ENCODE peak calls at places on chromosomes 3 and 15, in nine cellular contexts. One of them, this sample, is unnamed.

GRCh38 chr3:56929809-56930615 is 128.3 kb upstream of the ARHGEF3 start:
- DNase-seq in DND-41: no peak
- DNase-seq in CD4-positive, alpha-beta T cell: no peak
- DNase-seq in RWPE1: no peak
- DNase-seq in fibroblast of pulmonary artery: no peak
- DNase-seq in A549: no peak
- DNase-seq in Caco-2: no peak
- DNase-seq in tibial nerve: no peak
- DNase-seq in epithelial cell of proximal tubule: no peak
- DNase-seq in this sample: no peak

GRCh38 chr3:14463330-14464216 is 61.2 kb downstream of the SLC6A6 start:
- DNase-seq in Caco-2: no peak
- DNase-seq in tibial nerve: no peak
- DNase-seq in epithelial cell of proximal tubule: no peak
- DNase-seq in A549: no peak
- DNase-seq in CD4-positive, alpha-beta T cell: no peak
- DNase-seq in DND-41: no peak
- DNase-seq in fibroblast of pulmonary artery: no peak
- DNase-seq in RWPE1: no peak
- DNase-seq in this sample: no peak

GRCh38 chr3:42685363-42685881 is at the start of gene KLHL40:
- DNase-seq in epithelial cell of proximal tubule: no peak
- DNase-seq in CD4-positive, alpha-beta T cell: no peak
- DNase-seq in A549: no peak
- DNase-seq in fibroblast of pulmonary artery: no peak
- DNase-seq in RWPE1: no peak
- DNase-seq in tibial nerve: no peak
- DNase-seq in DND-41: no peak
- DNase-seq in Caco-2: peak; percentile 14
- DNase-seq in this sample: no peak

GRCh38 chr3:113495035-113495434 is 19.9 kb downstream of the SPICE1 start:
- DNase-seq in epithelial cell of proximal tubule: no peak
- DNase-seq in A549: no peak
- DNase-seq in CD4-positive, alpha-beta T cell: peak; percentile 21
- DNase-seq in RWPE1: peak; percentile 30
- DNase-seq in tibial nerve: no peak
- DNase-seq in DND-41: peak; percentile 40
- DNase-seq in Caco-2: peak; percentile 42
- DNase-seq in fibroblast of pulmonary artery: peak; percentile 53
- DNase-seq in this sample: no peak

GRCh38 chr3:195558602-195559001 is 15.5 kb upstream of the PPP1R2 start:
- DNase-seq in Caco-2: peak; percentile 71
- DNase-seq in A549: no peak
- DNase-seq in epithelial cell of proximal tubule: no peak
- DNase-seq in CD4-positive, alpha-beta T cell: no peak
- DNase-seq in DND-41: peak; percentile 28
- DNase-seq in fibroblast of pulmonary artery: peak; percentile 69
- DNase-seq in RWPE1: no peak
- DNase-seq in tibial nerve: no peak
- DNase-seq in this sample: no peak

GRCh38 chr3:132386259-132386658 is 31.0 kb upstream of the DNAJC13 start:
- DNase-seq in Caco-2: no peak
- DNase-seq in fibroblast of pulmonary artery: no peak
- DNase-seq in A549: no peak
- DNase-seq in DND-41: no peak
- DNase-seq in CD4-positive, alpha-beta T cell: no peak
- DNase-seq in epithelial cell of proximal tubule: no peak
- DNase-seq in tibial nerve: no peak
- DNase-seq in RWPE1: no peak
- DNase-seq in this sample: no peak

GRCh38 chr15:48616216-48616615 is 29.3 kb downstream of the FBN1 start:
- DNase-seq in tibial nerve: no peak
- DNase-seq in CD4-positive, alpha-beta T cell: no peak
- DNase-seq in epithelial cell of proximal tubule: no peak
- DNase-seq in DND-41: no peak
- DNase-seq in Caco-2: no peak
- DNase-seq in RWPE1: no peak
- DNase-seq in A549: no peak
- DNase-seq in fibroblast of pulmonary artery: no peak
- DNase-seq in this sample: no peak

GRCh38 chr15:68524753-68525584 is 53.8 kb upstream of the CORO2B start:
- DNase-seq in fibroblast of pulmonary artery: peak; percentile 75
- DNase-seq in DND-41: no peak
- DNase-seq in CD4-positive, alpha-beta T cell: no peak
- DNase-seq in Caco-2: no peak
- DNase-seq in RWPE1: no peak
- DNase-seq in A549: no peak
- DNase-seq in tibial nerve: no peak
- DNase-seq in epithelial cell of proximal tubule: no peak
- DNase-seq in this sample: peak; percentile 53

GRCh38 chr15:31574761-31575160 is 248.1 kb downstream of the KLF13 start:
- DNase-seq in A549: no peak
- DNase-seq in tibial nerve: no peak
- DNase-seq in CD4-positive, alpha-beta T cell: no peak
- DNase-seq in RWPE1: no peak
- DNase-seq in fibroblast of pulmonary artery: no peak
- DNase-seq in DND-41: no peak
- DNase-seq in epithelial cell of proximal tubule: no peak
- DNase-seq in Caco-2: no peak
- DNase-seq in this sample: no peak

GRCh38 chr15:31569836-31570235 is 243.2 kb downstream of the KLF13 start:
- DNase-seq in CD4-positive, alpha-beta T cell: no peak
- DNase-seq in DND-41: no peak
- DNase-seq in Caco-2: no peak
- DNase-seq in A549: no peak
- DNase-seq in RWPE1: no peak
- DNase-seq in epithelial cell of proximal tubule: no peak
- DNase-seq in tibial nerve: no peak
- DNase-seq in fibroblast of pulmonary artery: no peak
- DNase-seq in this sample: no peak

GRCh38 chr15:31573759-31574158 is 247.1 kb downstream of the KLF13 start:
- DNase-seq in fibroblast of pulmonary artery: no peak
- DNase-seq in Caco-2: no peak
- DNase-seq in RWPE1: no peak
- DNase-seq in tibial nerve: no peak
- DNase-seq in epithelial cell of proximal tubule: no peak
- DNase-seq in A549: no peak
- DNase-seq in DND-41: no peak
- DNase-seq in CD4-positive, alpha-beta T cell: no peak
- DNase-seq in this sample: no peak

GRCh38 chr15:31570591-31570990 is 244.0 kb downstream of the KLF13 start:
- DNase-seq in tibial nerve: no peak
- DNase-seq in Caco-2: no peak
- DNase-seq in fibroblast of pulmonary artery: no peak
- DNase-seq in CD4-positive, alpha-beta T cell: no peak
- DNase-seq in A549: no peak
- DNase-seq in DND-41: no peak
- DNase-seq in RWPE1: no peak
- DNase-seq in epithelial cell of proximal tubule: no peak
- DNase-seq in this sample: no peak

DNA sequence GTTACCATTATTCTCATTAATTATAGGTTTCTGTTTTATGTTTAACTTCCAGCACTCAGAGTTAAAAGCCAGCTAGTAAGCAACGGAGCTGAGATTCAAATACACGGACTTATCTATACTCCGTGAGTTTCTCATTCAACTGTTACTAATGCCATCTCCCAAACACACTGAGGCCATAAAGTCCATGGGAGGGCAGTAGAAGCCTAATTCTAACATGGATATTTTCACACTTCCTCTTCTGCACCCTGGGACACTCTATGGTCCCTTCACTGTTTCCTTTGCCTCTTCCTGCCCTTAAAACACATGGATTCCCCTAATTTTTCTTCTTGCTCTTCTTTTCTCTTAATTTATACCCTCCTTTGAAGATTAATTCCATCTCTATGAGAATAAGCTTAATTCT is 245.0 kb downstream of the KLF13 start:
- DNase-seq in RWPE1: peak; percentile 55
- DNase-seq in CD4-positive, alpha-beta T cell: no peak
- DNase-seq in A549: no peak
- DNase-seq in Caco-2: no peak
- DNase-seq in epithelial cell of proximal tubule: no peak
- DNase-seq in fibroblast of pulmonary artery: no peak
- DNase-seq in DND-41: no peak
- DNase-seq in tibial nerve: no peak
- DNase-seq in this sample: no peak
- TF ChIP-seq CTCF in RWPE1: no peak
- TF ChIP-seq CTCF in CD4-positive, alpha-beta T cell: no peak
- TF ChIP-seq CTCF in A549: peak; percentile 43
- TF ChIP-seq CTCF in Caco-2: no peak
- TF ChIP-seq CTCF in epithelial cell of proximal tubule: peak; percentile 23
- TF ChIP-seq CTCF in fibroblast of pulmonary artery: no peak
- TF ChIP-seq CTCF in DND-41: peak; percentile 23
- TF ChIP-seq CTCF in tibial nerve: no peak
- TF ChIP-seq CTCF in this sample: peak; percentile 38

GRCh38 chr3:141242722-141243092 is 11.1 kb downstream of the PXYLP1 start:
- DNase-seq in Caco-2: no peak
- DNase-seq in RWPE1: no peak
- DNase-seq in A549: no peak
- DNase-seq in tibial nerve: no peak
- DNase-seq in CD4-positive, alpha-beta T cell: no peak
- DNase-seq in DND-41: no peak
- DNase-seq in epithelial cell of proximal tubule: no peak
- DNase-seq in fibroblast of pulmonary artery: no peak
- DNase-seq in this sample: no peak
- TF ChIP-seq CTCF in Caco-2: no peak
- TF ChIP-seq CTCF in RWPE1: no peak
- TF ChIP-seq CTCF in A549: no peak
- TF ChIP-seq CTCF in tibial nerve: no peak
- TF ChIP-seq CTCF in CD4-positive, alpha-beta T cell: no peak
- TF ChIP-seq CTCF in DND-41: no peak
- TF ChIP-seq CTCF in epithelial cell of proximal tubule: no peak
- TF ChIP-seq CTCF in fibroblast of pulmonary artery: no peak
- TF ChIP-seq CTCF in this sample: no peak

GRCh38 chr15:64993290-64993689 is 3.6 kb upstream of the SPG21 start:
- DNase-seq in RWPE1: no peak
- DNase-seq in fibroblast of pulmonary artery: no peak
- DNase-seq in tibial nerve: no peak
- DNase-seq in CD4-positive, alpha-beta T cell: no peak
- DNase-seq in A549: no peak
- DNase-seq in DND-41: no peak
- DNase-seq in epithelial cell of proximal tubule: no peak
- DNase-seq in Caco-2: no peak
- DNase-seq in this sample: no peak

GRCh38 chr15:64987136-64987535 is 2.6 kb downstream of the SPG21 start:
- DNase-seq in DND-41: no peak
- DNase-seq in fibroblast of pulmonary artery: no peak
- DNase-seq in A549: no peak
- DNase-seq in CD4-positive, alpha-beta T cell: no peak
- DNase-seq in Caco-2: no peak
- DNase-seq in RWPE1: no peak
- DNase-seq in tibial nerve: no peak
- DNase-seq in epithelial cell of proximal tubule: no peak
- DNase-seq in this sample: no peak

GRCh38 chr15:64991536-64992135 is 1.9 kb upstream of the SPG21 start:
- DNase-seq in Caco-2: no peak
- DNase-seq in RWPE1: no peak
- DNase-seq in tibial nerve: no peak
- DNase-seq in A549: no peak
- DNase-seq in fibroblast of pulmonary artery: no peak
- DNase-seq in epithelial cell of proximal tubule: no peak
- DNase-seq in CD4-positive, alpha-beta T cell: no peak
- DNase-seq in DND-41: no peak
- DNase-seq in this sample: no peak

GRCh38 chr15:64989331-64990167 is at the start of gene SPG21:
- DNase-seq in Caco-2: peak; percentile 93
- DNase-seq in CD4-positive, alpha-beta T cell: peak; percentile 80
- DNase-seq in tibial nerve: peak; percentile 76
- DNase-seq in A549: peak; percentile 97
- DNase-seq in DND-41: peak; percentile 84
- DNase-seq in RWPE1: peak; percentile 97
- DNase-seq in fibroblast of pulmonary artery: peak; percentile 96
- DNase-seq in epithelial cell of proximal tubule: no peak
- DNase-seq in this sample: peak; percentile 81

DNA sequence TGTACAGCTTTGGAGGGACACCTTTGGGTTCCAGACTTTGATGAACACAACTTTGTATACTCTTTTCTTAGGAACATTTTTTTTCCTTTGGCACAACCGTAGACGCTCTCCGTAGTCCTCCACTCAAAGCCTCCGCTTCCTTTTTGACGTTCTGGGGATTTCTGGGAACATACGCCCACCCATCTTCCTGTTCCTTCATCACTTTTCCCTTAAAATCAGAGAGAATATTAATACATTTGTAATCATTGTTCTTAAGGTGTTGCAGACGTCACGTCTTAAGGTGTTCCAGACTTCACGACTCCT is 405 bp upstream of the SPG21 start:
- DNase-seq in Caco-2: no peak
- DNase-seq in DND-41: no peak
- DNase-seq in fibroblast of pulmonary artery: no peak
- DNase-seq in tibial nerve: no peak
- DNase-seq in CD4-positive, alpha-beta T cell: no peak
- DNase-seq in RWPE1: no peak
- DNase-seq in epithelial cell of proximal tubule: no peak
- DNase-seq in A549: peak; percentile 27
- DNase-seq in this sample: no peak
- TF ChIP-seq CTCF in Caco-2: no peak
- TF ChIP-seq CTCF in DND-41: no peak
- TF ChIP-seq CTCF in fibroblast of pulmonary artery: no peak
- TF ChIP-seq CTCF in tibial nerve: no peak
- TF ChIP-seq CTCF in CD4-positive, alpha-beta T cell: no peak
- TF ChIP-seq CTCF in RWPE1: no peak
- TF ChIP-seq CTCF in epithelial cell of proximal tubule: no peak
- TF ChIP-seq CTCF in A549: no peak
- TF ChIP-seq CTCF in this sample: no peak

GRCh38 chr3:65330072-65330471 is 642.3 kb upstream of the ADAMTS9 start:
- DNase-seq in Caco-2: no peak
- DNase-seq in RWPE1: no peak
- DNase-seq in epithelial cell of proximal tubule: no peak
- DNase-seq in tibial nerve: no peak
- DNase-seq in A549: no peak
- DNase-seq in fibroblast of pulmonary artery: peak; percentile 24
- DNase-seq in CD4-positive, alpha-beta T cell: no peak
- DNase-seq in DND-41: no peak
- DNase-seq in this sample: no peak

GRCh38 chr3:65335587-65335986 is 647.8 kb upstream of the ADAMTS9 start:
- DNase-seq in RWPE1: no peak
- DNase-seq in fibroblast of pulmonary artery: no peak
- DNase-seq in A549: no peak
- DNase-seq in tibial nerve: no peak
- DNase-seq in CD4-positive, alpha-beta T cell: no peak
- DNase-seq in Caco-2: no peak
- DNase-seq in DND-41: no peak
- DNase-seq in epithelial cell of proximal tubule: no peak
- DNase-seq in this sample: no peak

GRCh38 chr3:65331730-65332129 is 643.9 kb upstream of the ADAMTS9 start:
- DNase-seq in Caco-2: no peak
- DNase-seq in fibroblast of pulmonary artery: no peak
- DNase-seq in epithelial cell of proximal tubule: no peak
- DNase-seq in CD4-positive, alpha-beta T cell: no peak
- DNase-seq in DND-41: no peak
- DNase-seq in RWPE1: no peak
- DNase-seq in tibial nerve: no peak
- DNase-seq in A549: no peak
- DNase-seq in this sample: no peak

GRCh38 chr3:65338571-65338970 is 650.8 kb upstream of the ADAMTS9 start:
- DNase-seq in RWPE1: no peak
- DNase-seq in DND-41: no peak
- DNase-seq in A549: no peak
- DNase-seq in Caco-2: no peak
- DNase-seq in epithelial cell of proximal tubule: peak; percentile 81
- DNase-seq in fibroblast of pulmonary artery: no peak
- DNase-seq in tibial nerve: no peak
- DNase-seq in CD4-positive, alpha-beta T cell: no peak
- DNase-seq in this sample: no peak

DNA sequence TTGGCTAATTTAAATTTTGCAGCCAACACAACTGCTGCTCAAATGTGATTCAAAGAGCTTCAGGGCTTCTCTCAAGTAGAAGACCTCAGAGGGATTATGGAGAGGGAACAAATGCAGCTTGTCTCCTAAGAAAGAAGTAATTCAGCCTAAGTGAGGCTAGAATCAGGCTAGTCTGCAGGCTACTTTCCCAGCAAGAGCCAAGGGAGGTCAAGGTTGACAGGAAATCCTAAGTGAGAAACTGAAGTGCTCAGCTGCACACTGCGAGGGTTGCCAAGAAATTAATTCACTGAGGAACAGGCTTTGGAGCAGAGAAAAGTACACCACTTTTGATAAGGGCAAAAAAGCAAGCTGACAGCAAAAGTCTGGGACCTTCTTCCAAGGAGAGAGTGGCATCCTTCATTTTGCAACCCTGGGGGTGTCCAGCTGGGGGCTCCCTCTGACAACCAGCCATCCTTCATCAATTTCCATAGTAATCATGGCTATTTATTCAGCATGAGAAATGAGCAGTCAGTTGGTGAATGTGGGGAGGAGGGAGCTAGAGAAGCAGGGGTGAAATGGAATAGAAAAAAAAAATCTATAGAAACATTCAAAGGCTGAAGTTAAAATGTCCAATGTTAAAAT is 646.4 kb upstream of the ADAMTS9 start:
- DNase-seq in RWPE1: no peak
- DNase-seq in epithelial cell of proximal tubule: no peak
- DNase-seq in CD4-positive, alpha-beta T cell: no peak
- DNase-seq in fibroblast of pulmonary artery: no peak
- DNase-seq in tibial nerve: no peak
- DNase-seq in Caco-2: no peak
- DNase-seq in DND-41: no peak
- DNase-seq in A549: no peak
- DNase-seq in this sample: no peak
- TF ChIP-seq CTCF in RWPE1: no peak
- TF ChIP-seq CTCF in epithelial cell of proximal tubule: peak; percentile 64
- TF ChIP-seq CTCF in CD4-positive, alpha-beta T cell: no peak
- TF ChIP-seq CTCF in fibroblast of pulmonary artery: peak; percentile 2
- TF ChIP-seq CTCF in tibial nerve: peak; percentile 11
- TF ChIP-seq CTCF in Caco-2: no peak
- TF ChIP-seq CTCF in DND-41: peak; percentile 20
- TF ChIP-seq CTCF in A549: no peak
- TF ChIP-seq CTCF in this sample: peak; percentile 50

This sample was measured in AG09319.